ENCODE peak calls at places on chromosomes 11 and 22, in five cellular contexts. S, C, R, Y and W are unnamed samples.
A peak's percentile ranks its signal among the peaks of the same experiment; 100 is the strongest.

GRCh38 chr11:67695606-67696005 is 21.2 kb upstream of the ALDH3B2 start:
- DNase-seq in C (no peak), Y (no peak), R (no peak), S (no peak), W (no peak)

GRCh38 chr11:73225851-73226250 is 7.8 kb downstream of the P2RY2 start:
- DNase-seq in R (no peak), S (no peak), C (no peak), Y (no peak), W (no peak)

GRCh38 chr11:70543611-70544010 is 145.3 kb downstream of the CTTN start:
- DNase-seq in C (no peak), R (no peak), S (no peak), Y (no peak), W (no peak)

GRCh38 chr11:56842829-56843794 is 94.6 kb upstream of the OR9G4 start:
- DNase-seq in Y (no peak), S (no peak), C (no peak), R (no peak), W (no peak)

GRCh38 chr11:111455291-111456085 is 56.7 kb downstream of the BTG4 start:
- DNase-seq in S (peak; percentile 49), R (no peak), C (no peak), Y (no peak), W (no peak)

GRCh38 chr11:117011541-117011908 is 86.7 kb downstream of the SIK3 start:
- DNase-seq in C (no peak), S (no peak), Y (peak; percentile 49), R (no peak), W (no peak)

GRCh38 chr22:50696799-50697561 is 24.4 kb downstream of the SHANK3 start:
- DNase-seq in R (no peak), C (no peak), Y (no peak), S (peak; percentile 41), W (no peak)

GRCh38 chr11:69922596-69923111 is 103.4 kb upstream of the FGF3 start:
- DNase-seq in S (no peak), Y (no peak), C (no peak), R (no peak), W (no peak)

GRCh38 chr11:90510839-90511238 is 288.0 kb upstream of the CHORDC1 start:
- DNase-seq in R (no peak), C (no peak), Y (no peak), S (no peak), W (no peak)

GRCh38 chr11:134485316-134485715 is 73.3 kb upstream of the B3GAT1 start:
- DNase-seq in S (no peak), C (no peak), R (no peak), Y (no peak), W (no peak)

GRCh38 chr11:62186195-62186594 is 3.8 kb upstream of the SCGB1D1 start:
- DNase-seq in Y (no peak), S (no peak), C (no peak), R (no peak), W (peak; percentile 62)